ENCODE peak calls at places on chromosomes 4 and X, in four cellular contexts. M, A, K and F are unnamed samples.

GRCh38 chr4:77187231-77187630 is 30.2 kb downstream of the CCNG2 start:
- DNase-seq in M (no peak), A (no peak), K (no peak), F (no peak)

GRCh38 chrX:47091149-47091775 is 13.0 kb downstream of the RGN start:
- DNase-seq in M (no peak), A (no peak), K (no peak), F (no peak)

GRCh38 chr4:89707467-89707866 is 129.5 kb downstream of the SNCA start:
- DNase-seq in M (no peak), A (no peak), K (no peak), F (no peak)

GRCh38 chr4:956531-957230 is 16.7 kb downstream of the DGKQ start:
- DNase-seq in M (no peak), A (no peak), K (no peak), F (no peak)

GRCh38 chrX:41824551-41824950 is 98.8 kb downstream of the CASK start:
- DNase-seq in M (no peak), A (no peak), K (no peak), F (no peak)

GRCh38 chrX:144896323-144896722 is 351.0 kb upstream of the SPANXN1 start:
- DNase-seq in M (no peak), A (no peak), K (no peak), F (peak; percentile 2)

GRCh38 chr4:185143596-185143969 is 517 bp downstream of the SLC25A4 start:
- DNase-seq in M (peak; percentile 22), A (no peak), K (peak; percentile 19), F (peak; percentile 65)

GRCh38 chrX:38754102-38754790 is 47.0 kb upstream of the MID1IP1 start:
- DNase-seq in M (peak; percentile 19), A (no peak), K (peak; percentile 25), F (peak; percentile 47)

GRCh38 chr4:10173754-10174749 is 57.5 kb upstream of the WDR1 start:
- DNase-seq in M (no peak), A (no peak), K (no peak), F (no peak)

GRCh38 chr4:87057835-87058234 is 123.0 kb downstream of the AFF1 start:
- DNase-seq in M (no peak), A (no peak), K (no peak), F (no peak)

GRCh38 chr4:10069065-10069626 is 47.5 kb downstream of the WDR1 start:
- DNase-seq in M (no peak), A (no peak), K (no peak), F (no peak)

GRCh38 chr4:49058306-49058705 is 72.2 kb downstream of the CWH43 start:
- DNase-seq in M (no peak), A (no peak), K (no peak), F (no peak)

GRCh38 chr4:108415389-108415788 is 205.0 kb upstream of the RPL34 start:
- DNase-seq in M (no peak), A (no peak), K (no peak), F (no peak)

GRCh38 chr4:6709230-6710114 is at the start of gene MRFAP1L1:
- DNase-seq in M (peak; percentile 91), A (peak; percentile 73), K (peak; percentile 96), F (peak; percentile 95)

GRCh38 chr4:168434993-168435392 is 45.3 kb downstream of the DDX60L start:
- DNase-seq in M (no peak), A (no peak), K (no peak), F (no peak)

GRCh38 chr4:87530868-87531267 is 1.7 kb upstream of the SPARCL1 start:
- DNase-seq in M (no peak), A (no peak), K (no peak), F (no peak)

GRCh38 chr4:3436798-3437581 is 4.8 kb upstream of the HGFAC start:
- DNase-seq in M (no peak), A (peak; percentile 71), K (no peak), F (no peak)

GRCh38 chr4:172553216-172553615 is 615.4 kb upstream of the GALNT7 start:
- DNase-seq in M (no peak), A (no peak), K (no peak), F (no peak)

GRCh38 chr4:100288167-100288566 is 97.9 kb upstream of the DDIT4L start:
- DNase-seq in M (no peak), A (no peak), K (no peak), F (no peak)

GRCh38 chr4:169604131-169604900 is 8.1 kb downstream of the NEK1 start:
- DNase-seq in M (no peak), A (peak; percentile 5), K (peak; percentile 76), F (peak; percentile 65)

GRCh38 chr4:98685225-98686045 is 27.0 kb upstream of the TSPAN5 start:
- DNase-seq in M (no peak), A (no peak), K (no peak), F (no peak)

GRCh38 chr4:95536650-95537049 is 12.1 kb downstream of the UNC5C start:
- DNase-seq in M (no peak), A (no peak), K (no peak), F (no peak)

GRCh38 chr4:948101-948935 is 16.1 kb downstream of the TMEM175 start:
- DNase-seq in M (peak; percentile 50), A (no peak), K (no peak), F (peak; percentile 14)

GRCh38 chr4:1788254-1788973 is 4.7 kb upstream of the FGFR3 start:
- DNase-seq in M (no peak), A (no peak), K (peak; percentile 71), F (no peak)

GRCh38 chrX:97700547-97700946 is 816.8 kb downstream of the RPA4 start:
- DNase-seq in M (no peak), A (no peak), K (no peak), F (no peak)

GRCh38 chr4:38004887-38005286 is 44.7 kb downstream of the PTTG2 start:
- DNase-seq in M (no peak), A (no peak), K (no peak), F (no peak)

GRCh38 chr4:37389967-37390580 is 145.5 kb downstream of the NWD2 start:
- DNase-seq in M (peak; percentile 48), A (peak; percentile 2), K (peak; percentile 19), F (peak; percentile 16)

GRCh38 chrX:44731160-44731559 is 112.7 kb upstream of the DUSP21 start:
- DNase-seq in M (no peak), A (no peak), K (no peak), F (no peak)

GRCh38 chr4:76744253-76744921 is 153.6 kb downstream of the SOWAHB start:
- DNase-seq in M (no peak), A (no peak), K (no peak), F (no peak)

GRCh38 chr4:147546341-147546740 is 65.4 kb downstream of the EDNRA start:
- DNase-seq in M (no peak), A (peak; percentile 14), K (no peak), F (no peak)

GRCh38 chrX:153494541-153495361 is at the start of gene BGN:
- DNase-seq in M (peak; percentile 26), A (peak; percentile 15), K (peak; percentile 48), F (peak; percentile 68)

GRCh38 chrX:15142084-15142715 is 127.7 kb downstream of the ASB9 start:
- DNase-seq in M (peak; percentile 1), A (no peak), K (no peak), F (no peak)

GRCh38 chr4:33722254-33722653 is 2522.1 kb downstream of the ARAP2 start:
- DNase-seq in M (no peak), A (no peak), K (no peak), F (no peak)
- TF ChIP-seq CHD2 in M (no peak), A (no peak), K (no peak), F (no peak)

GRCh38 chr4:142110136-142110535 is 473.8 kb downstream of the IL15 start:
- DNase-seq in M (no peak), A (no peak), K (no peak), F (no peak)

GRCh38 chr4:142112451-142112850 is 476.1 kb downstream of the IL15 start:
- DNase-seq in M (no peak), A (no peak), K (no peak), F (no peak)
- TF ChIP-seq MAX in M (no peak), A (no peak), K (no peak), F (no peak)

GRCh38 chrX:76971393-76972376 is 475.5 kb upstream of the FGF16 start:
- DNase-seq in M (no peak), A (no peak), K (no peak), F (no peak)
- TF ChIP-seq CHD2 in M (no peak), A (no peak), K (no peak), F (no peak)

GRCh38 chr4:68904786-68905185 is 46.8 kb downstream of the UGT2A3 start:
- DNase-seq in M (peak; percentile 20), A (no peak), K (peak; percentile 9), F (no peak)
- TF ChIP-seq MAX in M (no peak), A (no peak), K (no peak), F (no peak)

GRCh38 chr4:152943673-152944072 is 7.5 kb downstream of the FHDC1 start:
- DNase-seq in M (no peak), A (no peak), K (no peak), F (no peak)
- TF ChIP-seq CHD2 in M (no peak), A (no peak), K (no peak), F (no peak)